ENCODE peak calls at places on chromosomes 6 and 20, in six cellular contexts. M is GM12878, T is testis, Z is A549, Q is body of pancreas, L is HCT116. X is an unnamed sample.

GRCh38 chr6:87925373-87926060 is 122.1 kb upstream of the SPACA1 start:
- DNase-seq in Q (no peak), M (peak), L (no peak), Z (no peak), T (no peak), X (no peak)

GRCh38 chr20:4038676-4039075 is 23.3 kb upstream of the RNF24 start:
- DNase-seq in T (no peak), L (no peak), Q (no peak), Z (no peak), M (no peak), X (no peak)

GRCh38 chr6:8017705-8018104 is 46.5 kb downstream of the BLOC1S5 start:
- DNase-seq in Q (no peak), L (no peak), T (no peak), Z (no peak), M (no peak), X (no peak)

GRCh38 chr20:59948828-59949720 is 8.9 kb downstream of the FAM217B start:
- DNase-seq in Z (no peak), T (peak), Q (peak), M (no peak), L (peak), X (peak)

GRCh38 chr6:41652876-41653641 is 14.8 kb downstream of the MDFI start:
- DNase-seq in T (no peak), M (no peak), Z (no peak), L (no peak), Q (peak), X (no peak)

GRCh38 chr6:44851176-44851575 is 463.7 kb downstream of the CDC5L start:
- DNase-seq in Q (no peak), T (no peak), M (no peak), L (no peak), Z (no peak), X (no peak)

GRCh38 chr6:6179858-6180257 is 140.6 kb downstream of the F13A1 start:
- DNase-seq in L (no peak), M (no peak), Z (no peak), T (no peak), Q (no peak), X (no peak)

GRCh38 chr6:53062369-53062639 is 2.9 kb upstream of the FBXO9 start:
- DNase-seq in T (no peak), L (no peak), M (no peak), Z (no peak), Q (no peak), X (no peak)

GRCh38 chr6:43088654-43089056 is 12.5 kb downstream of the PTK7 start:
- DNase-seq in T (no peak), Z (no peak), Q (no peak), M (no peak), L (no peak), X (no peak)

GRCh38 chr6:51292659-51293058 is 474.0 kb downstream of the TFAP2B start:
- DNase-seq in T (no peak), L (no peak), Z (no peak), M (no peak), Q (no peak), X (no peak)

GRCh38 chr6:143696327-143697000 is 18.7 kb downstream of the PHACTR2 start:
- DNase-seq in Z (no peak), Q (no peak), T (no peak), M (no peak), L (no peak), X (no peak)

GRCh38 chr6:109454483-109455160 is 950 bp downstream of the MICAL1 start:
- DNase-seq in Q (no peak), Z (no peak), M (peak), T (peak), L (no peak), X (peak)

GRCh38 chr6:95325858-95326257 is 251.5 kb upstream of the MANEA start:
- DNase-seq in Q (no peak), M (no peak), L (no peak), Z (no peak), T (no peak), X (no peak)

GRCh38 chr20:53138454-53139291 is 166.5 kb downstream of the TSHZ2 start:
- DNase-seq in Q (no peak), Z (no peak), T (no peak), L (no peak), M (peak), X (no peak)

GRCh38 chr6:7959453-7959852 is 48.9 kb upstream of the TXNDC5 start:
- DNase-seq in T (no peak), Q (no peak), Z (no peak), L (no peak), M (no peak), X (no peak)

GRCh38 chr20:36835453-36836198 is 40.3 kb upstream of the TLDC2 start:
- DNase-seq in Z (peak), M (peak), L (peak), T (peak), Q (peak), X (peak)

GRCh38 chr20:17171750-17172149 is 55.1 kb upstream of the PCSK2 start:
- DNase-seq in L (no peak), Z (no peak), Q (no peak), M (no peak), T (no peak), X (no peak)

GRCh38 chr20:30484009-30484748 is 773.3 kb upstream of the DEFB115 start:
- DNase-seq in T (no peak), M (no peak), Z (no peak), L (no peak), Q (no peak), X (no peak)

GRCh38 chr6:50846860-50847171 is 28.1 kb downstream of the TFAP2B start:
- DNase-seq in T (no peak), Q (no peak), L (no peak), M (no peak), Z (no peak), X (no peak)

GRCh38 chr6:115753446-115753845 is 307.2 kb downstream of the FRK start:
- DNase-seq in Q (no peak), L (no peak), T (no peak), Z (no peak), M (no peak), X (no peak)

GRCh38 chr6:41939091-41939847 is 2.3 kb downstream of the CCND3 start:
- DNase-seq in Q (no peak), Z (no peak), T (peak), M (no peak), L (no peak), X (peak)

GRCh38 chr6:5783584-5784089 is 223.1 kb downstream of the NRN1 start:
- DNase-seq in L (no peak), M (no peak), T (no peak), Z (no peak), Q (no peak), X (no peak)

GRCh38 chr20:10536531-10536930 is 101.4 kb downstream of the SLX4IP start:
- DNase-seq in Q (peak), L (no peak), M (no peak), T (no peak), Z (no peak), X (peak)

GRCh38 chr6:138847884-138848283 is 52.0 kb downstream of the ECT2L start:
- DNase-seq in T (no peak), Q (no peak), Z (no peak), L (no peak), M (no peak), X (no peak)

GRCh38 chr20:9409981-9410380 is 104.4 kb upstream of the LAMP5 start:
- DNase-seq in L (no peak), T (no peak), Z (no peak), M (no peak), Q (no peak), X (no peak)

GRCh38 chr6:54717849-54718455 is 128.6 kb upstream of the FAM83B start:
- DNase-seq in Z (peak), Q (peak), M (peak), L (peak), T (peak), X (peak)

GRCh38 chr20:31666258-31667042 is 28.7 kb downstream of the COX4I2 start:
- DNase-seq in M (no peak), Z (no peak), Q (no peak), T (peak), L (no peak), X (peak)

GRCh38 chr6:25089442-25089841 is 153.7 kb upstream of the RIPOR2 start:
- DNase-seq in Z (no peak), T (no peak), M (no peak), Q (no peak), L (no peak), X (peak)

GRCh38 chr6:24430086-24430485 is 27.4 kb downstream of the MRS2 start:
- DNase-seq in L (no peak), M (no peak), Q (no peak), T (no peak), Z (no peak), X (no peak)

GRCh38 chr6:136318676-136319075 is 29.0 kb upstream of the BCLAF1 start:
- DNase-seq in Z (no peak), Q (no peak), M (no peak), T (no peak), L (no peak), X (no peak)

GRCh38 chr20:309841-310644 is 12.7 kb downstream of the ZCCHC3 start:
- DNase-seq in T (peak), Z (no peak), M (no peak), Q (peak), L (no peak), X (peak)
- TF ChIP-seq POLR2A in T (no peak), Z (no peak), M (no peak), Q (no peak), L (no peak), X (no peak)

GRCh38 chr20:47272893-47273590 is 83.5 kb downstream of the ZMYND8 start:
- DNase-seq in Z (peak), M (peak), T (peak), Q (peak), L (peak), X (peak)

GRCh38 chr20:47275548-47275947 is 81.0 kb downstream of the ZMYND8 start:
- DNase-seq in M (no peak), Q (no peak), T (no peak), L (no peak), Z (no peak), X (no peak)

GRCh38 chr20:47273591-47274235 is 82.8 kb downstream of the ZMYND8 start:
- DNase-seq in M (no peak), T (no peak), Q (no peak), L (no peak), Z (peak), X (no peak)

GRCh38 chr20:47276251-47276650 is 80.2 kb downstream of the ZMYND8 start:
- DNase-seq in Q (no peak), M (no peak), L (no peak), T (no peak), Z (no peak), X (no peak)

DNA sequence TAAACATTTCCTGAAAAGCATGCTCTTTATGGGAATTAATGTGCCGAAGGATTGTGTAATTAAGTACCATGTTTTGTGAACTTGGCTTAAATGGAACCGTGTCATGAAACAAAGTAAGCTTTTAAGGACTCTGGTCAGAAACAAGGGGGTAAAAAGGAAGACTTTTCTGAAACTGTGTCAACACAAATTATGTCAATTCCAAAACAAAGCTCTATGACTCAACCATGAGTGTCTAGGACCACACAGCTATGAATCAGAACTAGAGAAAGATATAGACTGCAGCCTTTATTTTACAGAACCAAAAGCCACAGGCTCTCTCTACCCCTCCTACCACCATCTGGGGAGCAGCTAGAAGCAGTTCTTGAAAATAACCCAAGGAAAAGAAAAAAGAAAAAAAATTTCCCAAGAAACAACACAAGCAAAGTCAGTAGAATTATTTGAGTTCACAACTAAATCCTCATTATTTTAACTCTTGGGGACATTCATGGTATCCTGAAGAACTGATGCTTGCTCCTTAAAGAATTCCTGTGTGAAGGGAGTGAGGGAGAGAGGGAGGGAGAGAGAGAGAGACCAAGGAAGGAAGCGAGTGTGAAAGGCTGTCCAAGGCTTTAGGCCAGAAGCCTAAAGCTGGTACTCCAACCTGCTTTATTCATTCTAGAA is 81.9 kb downstream of the ZMYND8 start:
- DNase-seq in L (peak), Q (no peak), T (no peak), Z (peak), M (peak), X (peak)
- TF ChIP-seq POLR2A in L (no peak), Q (no peak), T (no peak), Z (no peak), M (no peak), X (no peak)

GRCh38 chr6:26554669-26555504 is 16.7 kb downstream of the HMGN4 start:
- DNase-seq in T (no peak), Q (peak), M (no peak), L (no peak), Z (no peak), X (peak)
- TF ChIP-seq POLR2A in T (no peak), Q (no peak), M (no peak), L (no peak), Z (no peak), X (no peak)

GRCh38 chr20:45433316-45433715 is 17.4 kb downstream of the PIGT start:
- DNase-seq in M (no peak), T (peak), L (no peak), Q (no peak), Z (no peak), X (no peak)

GRCh38 chr20:45440424-45440823 is 24.5 kb downstream of the PIGT start:
- DNase-seq in Q (no peak), T (no peak), Z (no peak), L (no peak), M (no peak), X (no peak)

GRCh38 chr20:45440891-45441685 is 25.1 kb downstream of the PIGT start:
- DNase-seq in Z (no peak), Q (no peak), M (no peak), L (no peak), T (no peak), X (no peak)

GRCh38 chr20:45432294-45432693 is 16.4 kb downstream of the PIGT start:
- DNase-seq in Z (no peak), T (no peak), M (peak), L (no peak), Q (no peak), X (peak)

GRCh38 chr20:45436732-45437485 is 21.0 kb downstream of the PIGT start:
- DNase-seq in T (peak), M (no peak), Q (peak), L (peak), Z (peak), X (peak)
- TF ChIP-seq POLR2A in T (no peak), M (no peak), Q (no peak), L (no peak), Z (no peak), X (no peak)

GRCh38 chr6:12584631-12585405 is 131.7 kb upstream of the PHACTR1 start:
- DNase-seq in M (no peak), Q (no peak), Z (no peak), T (no peak), L (no peak), X (no peak)
- TF ChIP-seq POLR2A in M (no peak), Q (no peak), Z (no peak), T (no peak), L (no peak), X (no peak)

GRCh38 chr20:58893355-58894151 is 41.0 kb downstream of the GNAS start:
- DNase-seq in M (no peak), T (no peak), Z (no peak), Q (no peak), L (no peak), X (peak)
- TF ChIP-seq POLR2A in M (no peak), T (no peak), Z (no peak), Q (no peak), L (no peak), X (no peak)

DNA sequence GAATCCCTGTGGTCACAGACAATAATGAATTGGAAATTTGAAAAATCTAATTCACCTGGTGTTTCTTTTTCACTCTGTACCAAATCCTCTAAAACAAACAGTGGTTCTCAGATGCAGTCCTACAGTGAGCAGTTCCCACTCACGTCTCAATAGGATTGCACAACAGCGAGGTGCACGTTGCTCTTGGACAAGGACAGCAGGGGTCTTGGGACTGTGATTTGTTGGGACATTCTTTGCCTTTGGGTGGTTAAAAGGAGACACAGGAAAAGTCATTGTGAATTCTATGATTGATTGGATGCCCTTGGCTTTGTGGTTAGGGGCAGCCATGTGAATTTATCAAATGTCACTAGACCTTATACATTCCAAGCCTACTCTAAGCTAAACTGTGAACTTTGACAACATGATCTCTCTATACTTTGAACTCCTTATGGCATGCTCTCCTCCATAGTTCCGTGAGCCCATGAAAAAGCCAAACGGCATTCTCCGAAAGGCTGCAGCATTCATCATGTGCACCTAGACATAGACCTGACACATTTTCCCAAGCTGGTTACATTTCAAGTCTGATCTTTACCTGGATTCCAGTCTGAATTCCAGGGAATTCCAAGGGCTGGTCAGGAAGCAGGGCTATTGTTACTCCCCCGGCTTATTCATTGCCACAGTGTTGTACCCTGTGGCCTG is 647 bp downstream of the UNC93A start:
- DNase-seq in L (no peak), M (no peak), Z (no peak), Q (no peak), T (no peak), X (no peak)
- TF ChIP-seq POLR2A in L (no peak), M (no peak), Z (no peak), Q (no peak), T (no peak), X (no peak)

DNA sequence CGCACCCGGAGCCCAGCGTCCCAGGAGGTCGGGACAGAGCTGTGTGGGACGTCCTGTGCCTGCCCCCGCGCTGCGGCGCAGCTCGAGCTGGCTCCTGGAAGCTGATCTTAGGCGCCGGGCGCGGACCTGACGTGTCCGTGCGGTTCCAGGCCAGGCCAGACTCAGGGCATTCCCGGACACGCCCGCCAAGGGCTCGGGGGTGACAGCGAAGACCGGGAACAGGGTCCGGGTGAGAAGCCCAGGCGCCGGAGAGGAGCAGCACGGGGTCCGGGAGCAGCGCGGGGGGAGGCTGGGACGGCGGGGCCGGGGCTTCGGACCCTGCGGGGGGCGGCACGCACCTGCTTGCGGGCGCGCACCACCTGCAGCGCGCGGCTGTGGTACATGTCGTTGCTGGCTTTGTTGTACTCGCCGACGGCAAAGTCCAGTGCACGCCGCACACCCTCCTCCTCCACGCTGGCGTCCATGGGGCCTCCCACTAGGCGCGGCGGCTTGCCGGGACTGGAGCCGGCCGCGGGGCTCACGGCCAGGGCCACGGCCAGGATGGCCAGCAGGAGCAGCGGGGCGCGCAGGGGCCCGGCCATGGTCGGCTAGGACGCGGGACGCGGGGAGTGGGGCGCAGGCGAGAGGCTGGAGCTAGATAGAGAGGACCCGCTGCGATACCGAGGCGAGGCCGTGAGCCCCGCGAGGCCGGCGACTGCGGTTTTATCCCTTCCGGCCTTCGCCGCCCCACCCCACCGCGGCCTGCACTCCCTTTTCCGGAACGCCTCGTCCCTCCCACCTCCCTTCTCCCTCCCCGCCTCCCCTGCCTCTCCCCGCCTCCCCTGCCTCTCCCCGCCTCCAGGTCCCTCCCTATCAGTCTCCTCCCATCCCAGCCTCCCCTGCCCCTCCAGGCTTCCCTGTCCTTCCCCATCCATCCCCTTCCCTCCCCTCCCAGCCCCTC is at the start of gene CST3:
- DNase-seq in L (peak), Z (peak), M (no peak), Q (peak), T (peak), X (peak)
- TF ChIP-seq POLR2A in L (peak), Z (peak), M (peak), Q (peak), T (peak), X (peak)

DNA sequence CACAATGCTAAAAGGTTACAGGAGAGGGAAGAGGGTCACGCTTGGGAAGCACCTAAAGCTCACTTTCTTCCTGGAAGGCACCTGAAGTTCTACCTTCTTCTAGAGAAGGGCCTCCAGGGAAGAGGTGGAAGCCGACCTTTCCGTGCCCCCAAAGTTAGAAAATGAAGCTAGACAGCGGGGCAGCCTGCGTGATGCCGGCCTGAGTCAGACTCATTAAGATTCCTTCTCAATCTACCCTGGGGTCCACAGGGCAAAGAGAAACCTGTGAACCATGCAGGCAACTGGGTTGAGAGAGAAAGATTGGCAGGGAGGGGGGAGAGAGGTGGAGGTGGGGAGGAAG is 54.8 kb upstream of the CCDC167 start:
- DNase-seq in Q (no peak), Z (no peak), T (no peak), L (peak), M (no peak), X (no peak)
- TF ChIP-seq POLR2A in Q (no peak), Z (no peak), T (no peak), L (no peak), M (no peak), X (no peak)

X was measured in NB4.